ENCODE peak calls at places on chromosomes 6 and 20, in six cellular contexts. T is RWPE2, F is keratinocyte, Z is fibroblast of lung, P is heart right ventricle, Q is BE2C. W is an unnamed sample.

GRCh38 chr6:34709386-34709785 is 12.8 kb upstream of the ILRUN start:
- DNase-seq in Q (peak), T (no peak), Z (peak), F (no peak), P (peak), W (no peak)

GRCh38 chr20:50387996-50388332 is 122.2 kb upstream of the PTPN1 start:
- DNase-seq in Z (peak), Q (no peak), F (no peak), T (no peak), P (no peak), W (no peak)

GRCh38 chr6:82072771-82073170 is 174.8 kb downstream of the IBTK start:
- DNase-seq in F (no peak), Z (peak), P (no peak), T (no peak), Q (no peak), W (no peak)

GRCh38 chr20:11235058-11235457 is 561.3 kb upstream of the JAG1 start:
- DNase-seq in P (no peak), Q (no peak), F (no peak), T (no peak), Z (peak), W (no peak)

GRCh38 chr6:163965426-163966348 is 551.2 kb downstream of the QKI start:
- DNase-seq in P (peak), T (no peak), F (no peak), Q (peak), Z (peak), W (no peak)

GRCh38 chr6:122838060-122838780 is 49.2 kb downstream of the SMPDL3A start:
- DNase-seq in Z (peak), F (no peak), P (no peak), Q (no peak), T (no peak), W (no peak)

GRCh38 chr6:135236732-135237131 is 55.6 kb downstream of the MYB start:
- DNase-seq in F (no peak), P (no peak), Q (no peak), T (no peak), Z (no peak), W (no peak)

GRCh38 chr6:107047807-107048206 is 19.8 kb downstream of the MTRES1 start:
- DNase-seq in F (no peak), T (no peak), P (no peak), Q (no peak), Z (no peak), W (no peak)

GRCh38 chr6:129239825-129240491 is 357.0 kb downstream of the LAMA2 start:
- DNase-seq in Z (no peak), P (no peak), F (peak), Q (no peak), T (no peak), W (no peak)

GRCh38 chr6:28789553-28790083 is 134.2 kb downstream of the TRIM27 start:
- DNase-seq in Z (peak), P (no peak), T (no peak), Q (peak), F (peak), W (no peak)

GRCh38 chr6:18415671-18416340 is 28.7 kb downstream of the RNF144B start:
- DNase-seq in Z (peak), P (no peak), F (no peak), T (no peak), Q (no peak), W (no peak)

GRCh38 chr6:104638841-104639290 is 220.9 kb downstream of the HACE1 start:
- DNase-seq in Z (no peak), F (no peak), Q (no peak), T (no peak), P (no peak), W (no peak)

GRCh38 chr20:56428388-56428787 is 16.3 kb downstream of the CASS4 start:
- DNase-seq in P (no peak), Z (no peak), T (no peak), F (no peak), Q (no peak), W (no peak)

GRCh38 chr20:61263084-61263695 is 11.1 kb downstream of the CDH4 start:
- DNase-seq in Q (peak), T (no peak), Z (no peak), F (no peak), P (no peak), W (peak)

GRCh38 chr6:53646606-53647005 is 18.9 kb downstream of the KLHL31 start:
- DNase-seq in P (no peak), F (no peak), Z (no peak), Q (no peak), T (no peak), W (no peak)

GRCh38 chr20:49987015-49987867 is 4.5 kb downstream of the SNAI1 start:
- DNase-seq in P (no peak), F (no peak), T (no peak), Q (no peak), Z (peak), W (no peak)

GRCh38 chr6:105593805-105594231 is 190.9 kb upstream of the PREP start:
- DNase-seq in F (no peak), Z (peak), Q (no peak), T (no peak), P (no peak), W (no peak)

GRCh38 chr6:43768983-43769525 is 957 bp upstream of the VEGFA start:
- DNase-seq in T (peak), F (no peak), Z (peak), Q (peak), P (peak), W (no peak)

GRCh38 chr6:101534386-101534785 is 140.9 kb downstream of the GRIK2 start:
- DNase-seq in Q (no peak), Z (peak), F (no peak), P (no peak), T (no peak), W (no peak)

GRCh38 chr6:108365488-108365887 is 70.6 kb downstream of the AFG1L start:
- DNase-seq in T (no peak), F (no peak), Q (no peak), P (no peak), Z (no peak), W (no peak)

GRCh38 chr20:47588158-47588557 is 86.5 kb downstream of the NCOA3 start:
- DNase-seq in F (no peak), Q (no peak), P (no peak), Z (no peak), T (no peak), W (no peak)

GRCh38 chr20:34215711-34216381 is 25.4 kb upstream of the ASIP start:
- DNase-seq in Q (peak), T (peak), Z (peak), P (peak), F (no peak), W (peak)

GRCh38 chr6:91480397-91480796 is 893.5 kb upstream of the MAP3K7 start:
- DNase-seq in F (no peak), T (no peak), P (no peak), Z (no peak), Q (no peak), W (no peak)

GRCh38 chr6:170443151-170443662 is 109.9 kb downstream of the PSMB1 start:
- DNase-seq in F (no peak), Q (no peak), P (peak), T (no peak), Z (no peak), W (no peak)

GRCh38 chr20:61861054-61861841 is 204.4 kb downstream of the TAF4 start:
- DNase-seq in P (no peak), T (no peak), Q (no peak), F (no peak), Z (peak), W (no peak)

GRCh38 chr6:15121977-15122550 is 123.8 kb upstream of the JARID2 start:
- DNase-seq in F (no peak), Z (no peak), Q (no peak), T (no peak), P (no peak), W (no peak)

GRCh38 chr6:156351346-156351966 is 425.7 kb upstream of the ARID1B start:
- DNase-seq in P (no peak), T (no peak), Z (no peak), Q (peak), F (no peak), W (no peak)

GRCh38 chr6:109381007-109381746 is 1.1 kb downstream of the CD164 start:
- DNase-seq in T (no peak), Q (no peak), F (no peak), P (no peak), Z (peak), W (no peak)

GRCh38 chr6:52552278-52552643 is 24.6 kb downstream of the TRAM2 start:
- DNase-seq in T (no peak), F (no peak), P (no peak), Z (no peak), Q (no peak), W (no peak)

GRCh38 chr20:17390655-17391054 is 140.5 kb downstream of the BFSP1 start:
- DNase-seq in Q (no peak), T (no peak), F (no peak), Z (no peak), P (no peak), W (no peak)

GRCh38 chr6:154805288-154805911 is 72.2 kb downstream of the SCAF8 start:
- DNase-seq in Q (no peak), T (no peak), Z (peak), P (no peak), F (no peak), W (no peak)

GRCh38 chr6:116969211-116969863 is 92.3 kb downstream of the RFX6 start:
- DNase-seq in P (peak), Q (peak), F (no peak), Z (peak), T (no peak), W (no peak)

GRCh38 chr6:40763001-40763400 is 175.8 kb upstream of the LRFN2 start:
- DNase-seq in F (no peak), P (peak), Q (no peak), Z (no peak), T (no peak), W (no peak)

GRCh38 chr6:148322704-148323103 is 19.9 kb upstream of the SASH1 start:
- DNase-seq in Z (no peak), T (no peak), P (no peak), Q (no peak), F (no peak), W (no peak)

DNA sequence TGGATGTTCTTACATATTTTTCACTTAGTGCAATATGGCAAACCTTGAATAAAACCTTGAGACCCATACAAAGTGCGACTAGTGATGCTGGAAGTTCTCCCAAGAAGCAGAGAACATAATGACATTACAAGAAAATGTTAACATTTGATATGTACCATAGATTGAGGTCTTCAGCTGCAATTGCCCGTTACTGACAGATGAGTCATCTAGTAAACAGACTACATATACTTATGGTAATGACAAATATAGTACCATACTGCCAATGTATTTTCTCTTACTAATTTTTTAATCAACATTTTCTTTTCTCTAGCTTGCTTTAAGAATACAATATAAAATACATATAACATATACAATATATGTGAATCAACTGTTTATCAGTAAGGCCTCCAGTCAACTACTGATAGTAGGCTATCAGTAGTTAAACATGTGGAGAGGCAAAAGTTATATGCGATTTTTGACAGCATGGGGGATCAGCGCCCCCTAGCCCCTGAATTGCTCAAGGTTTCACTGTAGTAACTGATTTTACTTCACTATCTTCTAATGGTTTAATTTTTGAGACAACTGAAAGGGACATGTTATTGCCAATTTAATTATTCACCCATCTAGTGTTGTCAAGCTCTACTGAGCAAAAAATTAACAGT is 166.7 kb upstream of the ADGRB3 start:
- DNase-seq in Z (no peak), T (no peak), P (no peak), Q (peak), F (no peak), W (no peak)
- TF ChIP-seq CTCF in Z (peak), T (peak), P (no peak), Q (peak), F (no peak), W (no peak)

GRCh38 chr20:37741055-37741454 is 47.2 kb downstream of the CTNNBL1 start:
- DNase-seq in F (no peak), T (no peak), P (no peak), Q (no peak), Z (peak), W (no peak)
- TF ChIP-seq CTCF in F (no peak), T (no peak), P (no peak), Q (no peak), Z (no peak), W (no peak)

GRCh38 chr20:37518606-37519507 is 2.2 kb upstream of the NNAT start:
- DNase-seq in F (no peak), P (peak), T (peak), Z (no peak), Q (no peak), W (no peak)

GRCh38 chr20:37518059-37518458 is 3.0 kb upstream of the NNAT start:
- DNase-seq in Z (no peak), P (no peak), T (peak), F (no peak), Q (no peak), W (no peak)

GRCh38 chr20:37520417-37520751 is 666 bp upstream of the NNAT start:
- DNase-seq in F (no peak), Z (no peak), Q (no peak), P (no peak), T (no peak), W (no peak)

GRCh38 chr20:37521091-37521771 is at the start of gene NNAT:
- DNase-seq in Q (no peak), P (no peak), T (peak), Z (no peak), F (no peak), W (no peak)

DNA sequence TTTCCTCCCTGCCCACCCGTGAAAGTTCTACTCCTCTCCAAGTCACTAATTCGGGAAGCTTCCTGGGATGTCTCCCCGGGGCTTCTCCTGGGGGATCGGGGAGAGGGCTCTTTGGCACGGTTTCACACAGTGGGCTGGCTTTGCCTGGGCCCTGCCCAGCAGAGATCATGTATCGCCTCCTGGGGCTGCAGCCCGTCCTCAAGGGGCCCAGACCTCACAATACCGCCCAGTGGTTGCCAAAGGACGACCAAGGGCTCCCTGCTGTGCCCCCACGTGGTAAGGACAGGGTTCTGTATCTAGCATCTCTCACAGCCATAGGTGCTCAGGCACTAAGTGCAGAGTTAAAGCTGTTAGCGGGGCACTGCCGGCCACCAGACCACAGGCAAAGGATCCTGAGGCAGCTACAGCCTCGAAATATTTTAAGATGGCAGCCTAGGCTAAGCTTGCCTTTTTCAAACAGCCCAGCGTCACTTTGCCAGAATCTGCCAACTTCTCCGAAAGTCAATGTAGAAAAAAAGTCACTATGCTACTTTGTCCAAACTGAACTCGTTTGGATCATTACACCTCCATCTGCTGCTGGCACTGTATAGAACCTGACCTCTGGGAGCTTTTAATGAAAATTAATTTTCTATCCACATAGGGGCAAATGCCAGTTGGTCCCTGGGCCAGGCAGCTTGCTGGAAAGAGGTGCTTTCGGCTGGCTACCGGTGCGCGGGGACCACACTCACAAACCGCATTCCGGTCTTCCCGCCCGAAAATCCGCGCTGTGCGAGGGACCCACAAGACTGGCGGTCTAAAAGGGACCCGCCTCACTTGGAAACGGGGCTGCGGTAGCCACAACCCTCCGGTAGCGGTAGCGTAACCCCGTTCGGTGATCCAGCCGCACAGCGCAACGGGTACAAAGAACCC is 1.3 kb upstream of the NNAT start:
- DNase-seq in T (peak), Q (peak), F (no peak), Z (no peak), P (no peak), W (no peak)
- TF ChIP-seq CTCF in T (no peak), Q (peak), F (peak), Z (no peak), P (no peak), W (no peak)

GRCh38 chr6:90107721-90108364 is 188.8 kb downstream of the BACH2 start:
- DNase-seq in P (no peak), T (no peak), Z (no peak), F (no peak), Q (no peak), W (no peak)
- TF ChIP-seq CTCF in P (no peak), T (no peak), Z (no peak), F (no peak), Q (no peak), W (no peak)

GRCh38 chr6:20409427-20409971 is 7.8 kb downstream of the E2F3 start:
- DNase-seq in Z (peak), F (no peak), T (no peak), P (no peak), Q (no peak), W (no peak)
- TF ChIP-seq CTCF in Z (no peak), F (no peak), T (no peak), P (no peak), Q (no peak), W (no peak)

W was measured in natural killer cell.